ENCODE peak calls at places on chromosomes 11 and 22, in six cellular contexts. X, L, C, D, Y and P are unnamed samples.

GRCh38 chr11:32861850-32862577 is 30.6 kb upstream of the QSER1 start:
- DNase-seq in X (no peak), C (no peak), D (no peak), L (no peak), Y (no peak), P (no peak)

GRCh38 chr11:104003491-104003890 is 32.9 kb upstream of the DDI1 start:
- DNase-seq in Y (no peak), C (no peak), L (peak), D (no peak), X (no peak), P (no peak)

GRCh38 chr11:119376197-119376847 is 5.2 kb downstream of the USP2 start:
- DNase-seq in C (no peak), L (peak), D (peak), Y (no peak), X (peak), P (no peak)

GRCh38 chr11:107651672-107652071 is 60.2 kb downstream of the SLN start:
- DNase-seq in L (no peak), C (no peak), X (no peak), D (no peak), Y (no peak), P (no peak)

GRCh38 chr22:38796262-38796957 is 2.5 kb upstream of the DNAL4 start:
- DNase-seq in L (no peak), D (no peak), Y (no peak), C (no peak), X (no peak), P (no peak)

GRCh38 chr11:73623651-73624050 is 22.7 kb upstream of the PLEKHB1 start:
- DNase-seq in Y (no peak), D (no peak), L (no peak), C (no peak), X (no peak), P (no peak)

GRCh38 chr22:42862045-42862734 is 5.1 kb upstream of the ARFGAP3 start:
- DNase-seq in D (no peak), L (no peak), Y (no peak), C (no peak), X (no peak), P (no peak)

GRCh38 chr11:61037694-61038093 is 64.6 kb upstream of the CD5 start:
- DNase-seq in D (peak), X (no peak), C (no peak), L (no peak), Y (no peak), P (no peak)

GRCh38 chr11:32400670-32401369 is 34.5 kb downstream of the WT1 start:
- DNase-seq in L (peak), D (no peak), C (no peak), X (no peak), Y (no peak), P (no peak)

GRCh38 chr11:69498614-69499175 is 17.2 kb downstream of the LINC01488 start:
- DNase-seq in D (peak), X (no peak), Y (no peak), L (no peak), C (no peak), P (no peak)

GRCh38 chr22:30205281-30206115 is 41.1 kb downstream of the LIF start:
- DNase-seq in X (no peak), Y (no peak), L (peak), D (peak), C (peak), P (peak)

GRCh38 chr22:42294034-42294985 is 23.9 kb upstream of the TCF20 start:
- DNase-seq in C (no peak), L (peak), Y (peak), X (peak), D (no peak), P (no peak)

GRCh38 chr11:4054643-4055042 is 40.0 kb upstream of the RRM1 start:
- DNase-seq in L (no peak), X (no peak), Y (no peak), D (no peak), C (no peak), P (no peak)

GRCh38 chr11:126194121-126194543 is 17.3 kb downstream of the RPUSD4 start:
- DNase-seq in L (peak), X (peak), C (no peak), Y (peak), D (no peak), P (no peak)

GRCh38 chr11:100805509-100806199 is 118.6 kb downstream of the ARHGAP42 start:
- DNase-seq in Y (no peak), X (no peak), L (peak), C (no peak), D (no peak), P (peak)

GRCh38 chr22:50190182-50190951 is 4.7 kb downstream of the TRABD start:
- DNase-seq in D (peak), C (no peak), L (peak), Y (no peak), X (peak), P (no peak)

GRCh38 chr11:539971-540481 is 2.7 kb downstream of the LRRC56 start:
- DNase-seq in X (peak), L (no peak), C (no peak), D (no peak), Y (no peak), P (no peak)

GRCh38 chr22:31130873-31131272 is 8.1 kb downstream of the INPP5J start:
- DNase-seq in C (no peak), X (no peak), L (no peak), D (no peak), Y (peak), P (no peak)

GRCh38 chr11:122354029-122354697 is 238.1 kb upstream of the BLID start:
- DNase-seq in C (no peak), Y (no peak), D (no peak), L (no peak), X (no peak), P (no peak)

GRCh38 chr11:30608534-30608933 is 22.4 kb upstream of the MPPED2 start:
- DNase-seq in D (no peak), L (no peak), X (no peak), Y (no peak), C (no peak), P (no peak)

GRCh38 chr22:49298834-49299750 is 528.6 kb downstream of the BRD1 start:
- DNase-seq in Y (no peak), L (no peak), X (peak), D (no peak), C (no peak), P (no peak)

GRCh38 chr11:111378185-111378772 is 796 bp downstream of the POU2AF1 start:
- DNase-seq in X (no peak), Y (no peak), L (no peak), C (no peak), D (no peak), P (no peak)

GRCh38 chr11:69000391-69000790 is 12.7 kb downstream of the MRGPRF start:
- DNase-seq in Y (no peak), L (no peak), C (no peak), D (no peak), X (no peak), P (no peak)

GRCh38 chr11:100908746-100909145 is 220.9 kb downstream of the PGR start:
- DNase-seq in L (no peak), Y (no peak), D (no peak), C (peak), X (no peak), P (no peak)

GRCh38 chr11:57653162-57653561 is 3.5 kb upstream of the YPEL4 start:
- DNase-seq in D (no peak), Y (no peak), L (no peak), X (no peak), C (no peak), P (no peak)
- H3K4me3 ChIP-seq in D (no peak), Y (no peak), L (no peak), X (no peak), C (no peak), P (no peak)

DNA sequence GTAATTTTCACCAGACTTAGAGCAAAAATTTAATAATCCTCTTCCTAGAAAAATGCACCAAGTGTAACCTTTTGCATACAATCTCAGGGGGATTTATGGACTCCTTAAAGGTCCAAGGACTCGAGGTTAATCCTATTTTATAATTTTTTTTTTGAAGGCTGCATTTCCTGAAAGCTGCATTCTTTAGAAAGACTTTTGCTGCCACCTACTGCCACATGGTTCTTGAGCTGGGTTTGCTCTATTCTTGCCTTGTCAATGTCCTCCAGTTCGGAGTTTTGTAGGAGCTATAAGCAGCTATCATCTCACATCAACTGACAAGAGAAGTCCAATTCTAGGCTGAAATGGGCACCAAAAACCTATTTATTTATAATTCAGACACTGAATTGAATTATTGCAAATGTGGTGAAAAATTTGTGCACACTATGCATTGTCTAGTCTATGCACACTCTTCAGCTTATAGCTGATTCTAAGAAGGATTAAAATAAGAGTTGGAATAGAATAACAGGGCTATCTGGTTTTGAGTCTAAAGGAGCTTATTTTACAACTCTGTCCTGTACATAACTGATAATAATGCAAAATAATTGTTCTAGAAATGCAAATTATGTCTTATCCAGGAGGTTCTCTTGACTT is 31.3 kb downstream of the TRAF6 start:
- DNase-seq in L (peak), C (no peak), D (no peak), Y (peak), X (peak), P (peak)
- TF ChIP-seq CTCF in L (peak), C (peak), D (no peak), Y (peak), X (peak), P (peak)

GRCh38 chr11:64891880-64892279 is 13.5 kb upstream of the EHD1 start:
- DNase-seq in D (no peak), X (no peak), L (no peak), Y (no peak), C (no peak), P (no peak)
- H3K4me3 ChIP-seq in D (no peak), X (no peak), L (no peak), Y (no peak), C (no peak), P (no peak)

GRCh38 chr22:27825174-27825573 is 23.6 kb upstream of the MN1 start:
- DNase-seq in L (no peak), Y (no peak), D (no peak), C (no peak), X (no peak), P (no peak)
- TF ChIP-seq CTCF in L (peak), Y (no peak), D (no peak), C (peak), X (peak), P (peak)

GRCh38 chr22:45316796-45317526 is 7.2 kb downstream of the FAM118A start:
- DNase-seq in D (no peak), L (no peak), X (no peak), Y (no peak), C (no peak), P (no peak)

GRCh38 chr22:45318558-45319318 is 9.0 kb downstream of the FAM118A start:
- DNase-seq in X (no peak), Y (no peak), L (peak), D (no peak), C (no peak), P (peak)

GRCh38 chr22:45317551-45318167 is 7.9 kb downstream of the FAM118A start:
- DNase-seq in L (peak), C (no peak), Y (peak), X (no peak), D (peak), P (peak)

GRCh38 chr22:45319319-45319675 is 9.6 kb downstream of the FAM118A start:
- DNase-seq in L (peak), Y (no peak), C (no peak), D (peak), X (no peak), P (peak)

DNA sequence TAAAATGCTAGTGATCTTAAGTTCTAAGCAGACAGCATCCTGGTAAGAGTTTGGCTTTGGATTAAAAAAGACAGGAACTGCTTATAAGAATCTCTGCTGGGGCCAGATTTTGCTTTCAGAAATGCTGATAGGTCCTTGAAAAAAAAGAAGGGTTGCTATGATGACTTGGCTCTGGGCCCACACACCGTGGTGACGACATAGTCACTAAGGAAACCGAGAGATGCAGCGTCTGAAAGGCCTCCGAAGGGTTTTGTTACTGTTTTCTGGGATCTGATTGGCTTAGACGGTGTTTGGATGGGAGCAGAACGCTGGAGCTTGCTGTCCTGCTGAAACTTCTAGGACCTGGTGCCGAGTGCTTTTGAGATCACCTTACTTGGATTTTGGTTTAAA is 8.4 kb downstream of the FAM118A start:
- DNase-seq in X (peak), D (peak), Y (no peak), L (peak), C (peak), P (peak)
- H3K4me3 ChIP-seq in X (no peak), D (peak), Y (no peak), L (no peak), C (peak), P (no peak)

DNA sequence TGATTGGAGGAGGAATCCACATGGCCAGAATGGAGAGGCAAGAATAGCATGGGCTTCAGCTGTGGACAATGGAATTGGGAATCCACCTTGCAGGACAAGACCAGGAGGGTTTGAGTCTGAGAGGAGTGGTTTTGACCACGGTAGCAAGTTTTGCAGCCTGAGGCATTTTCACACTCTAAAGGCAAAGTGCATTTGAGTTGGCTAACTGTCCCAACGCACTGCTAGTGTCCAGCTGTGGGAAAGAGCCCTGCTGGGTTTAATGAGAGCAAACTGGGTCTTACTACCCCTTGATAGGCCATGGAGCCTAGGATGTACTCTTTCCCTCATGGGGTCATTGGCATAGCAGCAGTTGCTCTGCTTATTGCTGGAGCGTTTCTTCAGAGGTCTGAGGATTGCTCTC is at the start of gene OR5B2:
- DNase-seq in Y (no peak), D (no peak), L (no peak), C (no peak), X (no peak), P (no peak)
- TF ChIP-seq CTCF in Y (no peak), D (no peak), L (no peak), C (no peak), X (no peak), P (no peak)

GRCh38 chr11:129324533-129325175 is 51.0 kb upstream of the BARX2 start:
- DNase-seq in Y (peak), X (no peak), C (no peak), L (peak), D (no peak), P (no peak)
- H3K4me3 ChIP-seq in Y (no peak), X (no peak), C (no peak), L (peak), D (no peak), P (no peak)

GRCh38 chr11:2699531-2700414 is at the start of gene KCNQ1OT1:
- DNase-seq in X (peak), Y (peak), C (peak), L (peak), D (peak), P (peak)
- TF ChIP-seq CTCF in X (no peak), Y (no peak), C (no peak), L (no peak), D (no peak), P (no peak)